ENCODE peak calls at places on chromosomes 13 and 19, in seven cellular contexts. A, J, Y, Z, M, U and P are unnamed samples.

GRCh38 chr13:99656843-99657506 is 155.7 kb downstream of the TM9SF2 start:
- DNase-seq in A (no peak), Z (no peak), U (no peak), Y (no peak), M (no peak), J (peak; percentile 4), P (no peak)

GRCh38 chr19:55253842-55254624 is 4.8 kb downstream of the PPP6R1 start:
- DNase-seq in Y (no peak), J (peak; percentile 47), A (no peak), Z (no peak), U (peak; percentile 77), M (no peak), P (peak; percentile 85)

GRCh38 chr13:52371736-52372247 is 34.2 kb downstream of the THSD1 start:
- DNase-seq in U (no peak), J (no peak), Y (no peak), M (no peak), Z (no peak), A (no peak), P (no peak)

GRCh38 chr13:87128006-87128405 is 543.2 kb upstream of the SLITRK5 start:
- DNase-seq in A (no peak), Y (no peak), U (no peak), J (no peak), M (no peak), Z (no peak), P (no peak)

GRCh38 chr19:8085606-8086464 is 33.3 kb downstream of the CCL25 start:
- DNase-seq in Y (peak; percentile 79), A (no peak), J (no peak), M (no peak), Z (no peak), U (no peak), P (no peak)

GRCh38 chr19:29508181-29508580 is 17.6 kb upstream of the VSTM2B start:
- DNase-seq in Z (no peak), U (no peak), A (no peak), Y (no peak), M (no peak), J (no peak), P (no peak)

GRCh38 chr19:15197275-15198005 is 3.4 kb downstream of the NOTCH3 start:
- DNase-seq in Z (peak; percentile 33), M (no peak), A (no peak), U (no peak), Y (no peak), J (no peak), P (no peak)

GRCh38 chr13:71499944-71500514 is 367.0 kb downstream of the DACH1 start:
- DNase-seq in U (no peak), A (no peak), J (no peak), Z (no peak), M (no peak), Y (no peak), P (no peak)

GRCh38 chr19:15437355-15438123 is 12.2 kb downstream of the WIZ start:
- DNase-seq in Y (no peak), A (no peak), U (no peak), Z (no peak), J (no peak), M (no peak), P (no peak)

GRCh38 chr13:110150384-110151091 is 156.4 kb downstream of the COL4A1 start:
- DNase-seq in J (no peak), A (no peak), Z (no peak), U (no peak), M (no peak), Y (no peak), P (no peak)

GRCh38 chr19:802497-802887 is 5.2 kb downstream of the PTBP1 start:
- DNase-seq in M (no peak), Z (no peak), U (no peak), J (no peak), A (no peak), Y (no peak), P (no peak)

GRCh38 chr19:31337007-31337914 is 12.0 kb downstream of the TSHZ3 start:
- DNase-seq in M (no peak), A (no peak), Z (no peak), Y (no peak), J (no peak), U (no peak), P (no peak)

GRCh38 chr13:101728615-101729014 is 276.1 kb downstream of the ITGBL1 start:
- DNase-seq in Z (no peak), U (no peak), A (no peak), M (no peak), Y (no peak), J (no peak), P (no peak)

GRCh38 chr13:99979453-99980200 is 2.0 kb upstream of the ZIC2 start:
- DNase-seq in A (no peak), U (no peak), Z (no peak), Y (no peak), M (no peak), J (no peak), P (no peak)

GRCh38 chr13:42947925-42948324 is 44.1 kb downstream of the EPSTI1 start:
- DNase-seq in M (no peak), U (no peak), J (no peak), A (no peak), Z (no peak), Y (no peak), P (no peak)

GRCh38 chr19:29086182-29086581 is 126.8 kb downstream of the UQCRFS1 start:
- DNase-seq in J (no peak), Y (no peak), Z (peak; percentile 39), U (no peak), A (no peak), M (no peak), P (no peak)

GRCh38 chr13:93409816-93410215 is 183.2 kb downstream of the GPC6 start:
- DNase-seq in U (no peak), M (no peak), A (no peak), Y (no peak), J (no peak), Z (no peak), P (no peak)

GRCh38 chr13:93411281-93411680 is 184.7 kb downstream of the GPC6 start:
- DNase-seq in J (no peak), M (no peak), Z (no peak), Y (no peak), U (no peak), A (no peak), P (no peak)

GRCh38 chr13:93413972-93414717 is 187.5 kb downstream of the GPC6 start:
- DNase-seq in J (no peak), M (no peak), A (no peak), U (no peak), Y (no peak), Z (no peak), P (no peak)

GRCh38 chr13:93409001-93409400 is 182.4 kb downstream of the GPC6 start:
- DNase-seq in M (no peak), U (no peak), Y (no peak), J (no peak), Z (no peak), A (no peak), P (no peak)
- TF ChIP-seq CTCF in M (no peak), U (no peak), Y (no peak), J (no peak), Z (no peak), A (no peak), P (no peak)

GRCh38 chr19:2199861-2200623 is 36.1 kb downstream of the PLEKHJ1 start:
- DNase-seq in M (no peak), U (no peak), A (no peak), J (no peak), Y (no peak), Z (no peak), P (no peak)
- TF ChIP-seq CTCF in M (no peak), U (no peak), A (no peak), J (no peak), Y (no peak), Z (no peak), P (no peak)

GRCh38 chr13:38338089-38338488 is 11.6 kb upstream of the UFM1 start:
- DNase-seq in M (no peak), Y (no peak), J (no peak), Z (no peak), U (no peak), A (no peak), P (no peak)
- TF ChIP-seq CTCF in M (no peak), Y (no peak), J (no peak), Z (no peak), U (no peak), A (no peak), P (no peak)

GRCh38 chr13:46288570-46289259 is 77.0 kb downstream of the LRRC63 start:
- DNase-seq in M (no peak), J (no peak), Y (no peak), Z (no peak), A (no peak), U (peak; percentile 19), P (peak; percentile 49)
- TF ChIP-seq CTCF in M (peak; percentile 60), J (peak; percentile 90), Y (peak; percentile 72), Z (peak; percentile 33), A (peak; percentile 42), U (peak; percentile 78), P (peak; percentile 78)

GRCh38 chr19:49824662-49825061 is 6.6 kb downstream of the MED25 start:
- DNase-seq in U (no peak), Y (no peak), M (no peak), J (no peak), Z (no peak), A (no peak), P (no peak)
- TF ChIP-seq CTCF in U (no peak), Y (no peak), M (no peak), J (no peak), Z (no peak), A (no peak), P (no peak)